ENCODE peak calls at places on chromosomes 3 and 15, in seven cellular contexts. X, J, S, D, V, U and F are unnamed samples.

GRCh38 chr3:149706905-149707304 is 45.4 kb downstream of the COMMD2 start:
- DNase-seq in X (no peak), J (no peak), S (no peak), D (no peak), V (no peak), U (no peak), F (no peak)

GRCh38 chr3:32420138-32420981 is 28.7 kb downstream of the CMTM7 start:
- DNase-seq in X (peak), J (no peak), S (no peak), D (peak), V (no peak), U (peak), F (no peak)

GRCh38 chr3:53104762-53105161 is 25.5 kb downstream of the RFT1 start:
- DNase-seq in X (no peak), J (no peak), S (no peak), D (no peak), V (no peak), U (no peak), F (no peak)

GRCh38 chr3:170467560-170467959 is 48.9 kb downstream of the CLDN11 start:
- DNase-seq in X (peak), J (no peak), S (no peak), D (no peak), V (no peak), U (no peak), F (no peak)

GRCh38 chr15:74847462-74847861 is 4.5 kb upstream of the ULK3 start:
- DNase-seq in X (no peak), J (no peak), S (no peak), D (no peak), V (no peak), U (peak), F (no peak)

GRCh38 chr15:38899300-38899699 is 334.7 kb upstream of the RASGRP1 start:
- DNase-seq in X (no peak), J (no peak), S (no peak), D (no peak), V (no peak), U (no peak), F (no peak)

GRCh38 chr3:43244694-43245093 is 41.6 kb upstream of the SNRK start:
- DNase-seq in X (no peak), J (no peak), S (no peak), D (no peak), V (no peak), U (no peak), F (no peak)

GRCh38 chr3:194337965-194338753 is 13.0 kb downstream of the CPN2 start:
- DNase-seq in X (no peak), J (no peak), S (no peak), D (no peak), V (no peak), U (no peak), F (no peak)

GRCh38 chr3:138361561-138361971 is 13.2 kb downstream of the MRAS start:
- DNase-seq in X (no peak), J (no peak), S (no peak), D (no peak), V (no peak), U (no peak), F (no peak)

GRCh38 chr3:31186041-31186440 is 291.6 kb upstream of the GADL1 start:
- DNase-seq in X (no peak), J (no peak), S (no peak), D (no peak), V (no peak), U (no peak), F (no peak)
- TF ChIP-seq CTCF in X (no peak), J (no peak), S (no peak), D (no peak), V (no peak), U (no peak), F (no peak)

DNA sequence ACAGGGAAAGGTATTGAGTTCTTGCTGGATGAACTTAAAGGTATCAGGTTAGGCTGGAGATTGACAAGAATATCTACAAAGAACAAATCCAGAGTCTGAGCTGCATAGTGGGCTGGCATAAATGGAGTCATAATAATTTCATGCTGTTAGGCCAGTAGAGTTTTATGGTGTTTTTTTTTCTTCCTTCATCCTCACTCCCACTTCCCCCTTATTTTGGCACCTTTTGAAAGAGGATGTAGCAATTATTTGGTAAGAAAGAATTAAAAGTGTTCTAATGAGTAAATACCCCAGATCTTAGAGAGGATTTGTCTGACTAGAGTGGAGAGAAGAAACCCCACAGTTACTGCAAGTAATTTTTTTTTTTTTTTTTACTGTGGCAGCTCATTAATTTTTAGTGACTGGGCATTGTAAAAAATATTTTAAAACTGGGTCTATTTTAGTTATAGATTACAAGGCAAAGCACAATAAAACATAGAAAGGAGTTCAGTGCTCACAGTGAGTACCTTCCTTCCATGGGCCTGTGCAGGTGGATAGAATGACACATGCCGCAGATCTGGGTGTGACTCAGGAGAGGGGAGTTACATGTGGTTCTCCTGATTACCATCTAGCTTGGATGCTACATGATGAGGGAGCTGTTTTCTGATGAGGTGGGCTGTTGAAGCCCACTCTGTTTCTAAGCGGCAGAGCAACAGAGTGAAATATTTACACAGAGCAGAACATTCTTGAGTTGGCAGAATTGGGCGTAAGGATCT is 5.2 kb downstream of the EDEM1 start:
- DNase-seq in X (no peak), J (no peak), S (no peak), D (no peak), V (no peak), U (no peak), F (no peak)
- H3K4me3 ChIP-seq in X (no peak), J (no peak), S (no peak), D (no peak), V (no peak), U (no peak), F (no peak)

GRCh38 chr3:72786668-72787067 is 61.6 kb downstream of the SHQ1 start:
- DNase-seq in X (no peak), J (no peak), S (no peak), D (no peak), V (no peak), U (no peak), F (no peak)

GRCh38 chr3:72782521-72782920 is 65.7 kb downstream of the SHQ1 start:
- DNase-seq in X (no peak), J (no peak), S (no peak), D (no peak), V (no peak), U (no peak), F (no peak)
- TF ChIP-seq EP300 in X (no peak), J (no peak), S (no peak), D (no peak), V (no peak), U (no peak), F (no peak)

GRCh38 chr3:15528881-15529537 is 7.5 kb upstream of the COLQ start:
- DNase-seq in X (no peak), J (no peak), S (no peak), D (no peak), V (no peak), U (peak), F (no peak)

GRCh38 chr3:15525790-15526189 is 4.3 kb upstream of the COLQ start:
- DNase-seq in X (no peak), J (no peak), S (no peak), D (no peak), V (no peak), U (no peak), F (no peak)

GRCh38 chr3:15523660-15524417 is 2.3 kb upstream of the COLQ start:
- DNase-seq in X (no peak), J (no peak), S (no peak), D (no peak), V (no peak), U (no peak), F (no peak)

GRCh38 chr3:15531346-15531745 is 9.8 kb upstream of the COLQ start:
- DNase-seq in X (no peak), J (no peak), S (no peak), D (no peak), V (no peak), U (no peak), F (no peak)

DNA sequence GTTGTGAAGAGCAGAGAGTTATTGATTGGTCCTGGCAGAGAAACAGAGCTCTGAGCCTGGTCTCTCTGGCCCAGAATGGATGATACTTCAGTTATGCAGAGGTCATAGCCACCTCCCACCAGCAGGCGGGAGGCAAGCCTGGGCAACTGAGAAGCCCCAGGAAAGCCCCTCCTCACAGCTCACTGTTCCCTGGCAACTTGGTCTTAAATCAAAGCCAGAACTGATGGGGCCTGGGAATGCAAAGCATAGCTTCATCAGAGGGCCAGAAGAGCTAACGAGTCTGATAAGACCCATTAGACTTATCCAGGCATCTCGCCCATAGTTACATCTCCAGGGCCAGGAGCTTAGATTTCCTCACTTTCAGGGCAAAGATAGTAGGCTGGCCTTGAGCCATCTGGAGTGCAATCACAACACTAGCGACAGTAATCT is 5.5 kb upstream of the COLQ start:
- DNase-seq in X (peak), J (no peak), S (no peak), D (no peak), V (peak), U (no peak), F (peak)
- TF ChIP-seq CTCF in X (peak), J (no peak), S (no peak), D (no peak), V (peak), U (no peak), F (no peak)

GRCh38 chr3:18438586-18438985 is 13.4 kb upstream of the SATB1 start:
- DNase-seq in X (no peak), J (no peak), S (no peak), D (no peak), V (no peak), U (no peak), F (no peak)
- H3K4me3 ChIP-seq in X (no peak), J (no peak), S (no peak), D (no peak), V (no peak), U (no peak), F (no peak)

GRCh38 chr15:63385911-63386531 is 4.4 kb upstream of the CA12 start:
- DNase-seq in X (no peak), J (no peak), S (no peak), D (no peak), V (no peak), U (no peak), F (no peak)

GRCh38 chr15:63390689-63391088 is 9.0 kb upstream of the CA12 start:
- DNase-seq in X (no peak), J (no peak), S (no peak), D (no peak), V (no peak), U (no peak), F (no peak)

GRCh38 chr15:63389902-63390301 is 8.3 kb upstream of the CA12 start:
- DNase-seq in X (no peak), J (peak), S (no peak), D (no peak), V (peak), U (peak), F (peak)

GRCh38 chr15:63388511-63388910 is 6.9 kb upstream of the CA12 start:
- DNase-seq in X (no peak), J (no peak), S (no peak), D (no peak), V (no peak), U (no peak), F (no peak)

DNA sequence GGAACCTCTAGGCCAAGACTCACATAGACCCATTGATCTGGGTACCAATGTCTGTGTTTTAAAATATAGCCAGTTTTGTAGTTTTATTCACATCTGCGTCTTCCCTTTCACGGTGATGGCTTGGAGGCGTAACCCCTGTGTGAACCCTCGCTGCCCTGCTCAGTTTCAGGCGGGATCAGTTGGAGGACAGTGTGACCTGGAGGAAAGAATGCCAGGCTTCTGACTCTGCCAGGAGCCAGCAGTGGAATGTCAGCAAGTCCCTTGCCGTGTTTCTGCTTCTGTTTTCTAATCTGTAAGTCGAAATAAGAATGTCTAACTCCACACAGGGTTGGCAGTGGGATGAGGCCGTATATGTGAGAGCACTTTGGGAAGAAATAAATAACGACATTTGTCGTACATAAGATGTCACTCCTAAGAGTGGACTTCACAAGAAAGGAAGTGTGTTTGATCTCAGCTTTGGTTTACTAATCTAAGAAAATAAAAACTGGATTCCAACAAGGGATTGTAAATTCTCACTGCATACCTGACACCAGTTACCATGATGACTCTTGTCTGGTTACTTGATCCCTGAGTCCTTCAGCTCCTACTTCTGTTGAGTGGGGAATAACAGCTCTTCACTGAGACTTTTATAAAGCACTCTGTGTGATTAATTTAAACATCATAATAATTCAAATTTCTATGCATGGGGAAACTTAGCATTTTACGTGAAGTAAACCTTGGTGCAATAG is 6.3 kb upstream of the CA12 start:
- DNase-seq in X (no peak), J (no peak), S (no peak), D (no peak), V (no peak), U (no peak), F (no peak)
- TF ChIP-seq EP300 in X (no peak), J (no peak), S (no peak), D (no peak), V (no peak), U (no peak), F (no peak)

GRCh38 chr3:105656607-105657504 is 212.0 kb downstream of the CBLB start:
- DNase-seq in X (no peak), J (no peak), S (no peak), D (no peak), V (no peak), U (no peak), F (no peak)

GRCh38 chr3:105649469-105649868 is 219.3 kb downstream of the CBLB start:
- DNase-seq in X (no peak), J (no peak), S (no peak), D (no peak), V (no peak), U (no peak), F (no peak)

GRCh38 chr3:105653161-105653560 is 215.7 kb downstream of the CBLB start:
- DNase-seq in X (no peak), J (no peak), S (no peak), D (no peak), V (no peak), U (no peak), F (no peak)

GRCh38 chr3:105653868-105654267 is 214.9 kb downstream of the CBLB start:
- DNase-seq in X (no peak), J (no peak), S (no peak), D (no peak), V (no peak), U (no peak), F (no peak)
- TF ChIP-seq CTCF in X (no peak), J (no peak), S (no peak), D (no peak), V (no peak), U (no peak), F (no peak)